ENCODE peak calls at places on chromosomes 7 and 10, in nine cellular contexts. One of them, this sample, is unnamed.

GRCh38 chr10:12563489-12563888 is 214.1 kb downstream of the CAMK1D start:
- DNase-seq in GM12892: no peak
- DNase-seq in ovary: no peak
- DNase-seq in tibial nerve: no peak
- DNase-seq in heart left ventricle: no peak
- DNase-seq in endothelial cell of umbilical vein: no peak
- DNase-seq in stomach: no peak
- DNase-seq in breast epithelium: no peak
- DNase-seq in IMR-90: no peak
- DNase-seq in this sample: no peak

GRCh38 chr10:80161321-80162084 is 29.0 kb downstream of the PLAC9 start:
- DNase-seq in GM12892: no peak
- DNase-seq in ovary: no peak
- DNase-seq in tibial nerve: no peak
- DNase-seq in heart left ventricle: no peak
- DNase-seq in endothelial cell of umbilical vein: no peak
- DNase-seq in stomach: no peak
- DNase-seq in breast epithelium: no peak
- DNase-seq in IMR-90: no peak
- DNase-seq in this sample: no peak

GRCh38 chr10:120981601-120982381 is 130.6 kb downstream of the WDR11 start:
- DNase-seq in GM12892: no peak
- DNase-seq in ovary: no peak
- DNase-seq in tibial nerve: no peak
- DNase-seq in heart left ventricle: no peak
- DNase-seq in endothelial cell of umbilical vein: no peak
- DNase-seq in stomach: no peak
- DNase-seq in breast epithelium: no peak
- DNase-seq in IMR-90: no peak
- DNase-seq in this sample: peak; percentile 23

GRCh38 chr10:3482200-3482993 is 302.6 kb downstream of the KLF6 start:
- DNase-seq in GM12892: no peak
- DNase-seq in ovary: no peak
- DNase-seq in tibial nerve: peak; percentile 66
- DNase-seq in heart left ventricle: peak; percentile 32
- DNase-seq in endothelial cell of umbilical vein: peak; percentile 94
- DNase-seq in stomach: peak; percentile 49
- DNase-seq in breast epithelium: no peak
- DNase-seq in IMR-90: peak; percentile 95
- DNase-seq in this sample: no peak

GRCh38 chr10:45454859-45455258 is 80.8 kb downstream of the ALOX5 start:
- DNase-seq in GM12892: no peak
- DNase-seq in ovary: no peak
- DNase-seq in tibial nerve: no peak
- DNase-seq in heart left ventricle: no peak
- DNase-seq in endothelial cell of umbilical vein: peak; percentile 19
- DNase-seq in stomach: no peak
- DNase-seq in breast epithelium: no peak
- DNase-seq in IMR-90: no peak
- DNase-seq in this sample: no peak

GRCh38 chr10:102262744-102263370 is 17.5 kb downstream of the GBF1 start:
- DNase-seq in GM12892: no peak
- DNase-seq in ovary: no peak
- DNase-seq in tibial nerve: no peak
- DNase-seq in heart left ventricle: no peak
- DNase-seq in endothelial cell of umbilical vein: no peak
- DNase-seq in stomach: no peak
- DNase-seq in breast epithelium: no peak
- DNase-seq in IMR-90: no peak
- DNase-seq in this sample: peak; percentile 40

GRCh38 chr10:51445587-51445986 is 253.8 kb downstream of the CSTF2T start:
- DNase-seq in GM12892: no peak
- DNase-seq in ovary: no peak
- DNase-seq in tibial nerve: no peak
- DNase-seq in heart left ventricle: no peak
- DNase-seq in endothelial cell of umbilical vein: no peak
- DNase-seq in stomach: no peak
- DNase-seq in breast epithelium: no peak
- DNase-seq in IMR-90: peak; percentile 7
- DNase-seq in this sample: no peak

GRCh38 chr7:34946486-34946885 is 90.8 kb downstream of the DPY19L1 start:
- DNase-seq in GM12892: no peak
- DNase-seq in ovary: no peak
- DNase-seq in tibial nerve: no peak
- DNase-seq in heart left ventricle: no peak
- DNase-seq in endothelial cell of umbilical vein: no peak
- DNase-seq in stomach: no peak
- DNase-seq in breast epithelium: no peak
- DNase-seq in IMR-90: no peak
- DNase-seq in this sample: no peak

GRCh38 chr7:98090116-98090515 is 16.5 kb upstream of the LMTK2 start:
- DNase-seq in GM12892: no peak
- DNase-seq in ovary: no peak
- DNase-seq in tibial nerve: no peak
- DNase-seq in heart left ventricle: no peak
- DNase-seq in endothelial cell of umbilical vein: no peak
- DNase-seq in stomach: no peak
- DNase-seq in breast epithelium: no peak
- DNase-seq in IMR-90: no peak
- DNase-seq in this sample: no peak

GRCh38 chr10:61183971-61184370 is 240.0 kb upstream of the RHOBTB1 start:
- DNase-seq in GM12892: no peak
- DNase-seq in ovary: no peak
- DNase-seq in tibial nerve: no peak
- DNase-seq in heart left ventricle: no peak
- DNase-seq in endothelial cell of umbilical vein: no peak
- DNase-seq in stomach: no peak
- DNase-seq in breast epithelium: no peak
- DNase-seq in IMR-90: no peak
- DNase-seq in this sample: no peak

GRCh38 chr10:115921795-115922194 is 351.2 kb downstream of the GFRA1 start:
- DNase-seq in GM12892: no peak
- DNase-seq in ovary: no peak
- DNase-seq in tibial nerve: no peak
- DNase-seq in heart left ventricle: no peak
- DNase-seq in endothelial cell of umbilical vein: no peak
- DNase-seq in stomach: no peak
- DNase-seq in breast epithelium: no peak
- DNase-seq in IMR-90: peak; percentile 19
- DNase-seq in this sample: no peak

GRCh38 chr10:74871595-74872382 is 45.4 kb downstream of the KAT6B start:
- DNase-seq in GM12892: no peak
- DNase-seq in ovary: no peak
- DNase-seq in tibial nerve: no peak
- DNase-seq in heart left ventricle: no peak
- DNase-seq in endothelial cell of umbilical vein: no peak
- DNase-seq in stomach: no peak
- DNase-seq in breast epithelium: no peak
- DNase-seq in IMR-90: no peak
- DNase-seq in this sample: no peak

GRCh38 chr7:87206361-87206760 is 13.2 kb downstream of the TMEM243 start:
- DNase-seq in GM12892: no peak
- DNase-seq in ovary: no peak
- DNase-seq in tibial nerve: no peak
- DNase-seq in heart left ventricle: no peak
- DNase-seq in endothelial cell of umbilical vein: no peak
- DNase-seq in stomach: no peak
- DNase-seq in breast epithelium: no peak
- DNase-seq in IMR-90: peak; percentile 26
- DNase-seq in this sample: no peak

GRCh38 chr7:142866361-142867096 is 11.7 kb downstream of the EPHB6 start:
- DNase-seq in GM12892: no peak
- DNase-seq in ovary: no peak
- DNase-seq in tibial nerve: no peak
- DNase-seq in heart left ventricle: no peak
- DNase-seq in endothelial cell of umbilical vein: peak; percentile 29
- DNase-seq in stomach: peak; percentile 61
- DNase-seq in breast epithelium: no peak
- DNase-seq in IMR-90: no peak
- DNase-seq in this sample: no peak

DNA sequence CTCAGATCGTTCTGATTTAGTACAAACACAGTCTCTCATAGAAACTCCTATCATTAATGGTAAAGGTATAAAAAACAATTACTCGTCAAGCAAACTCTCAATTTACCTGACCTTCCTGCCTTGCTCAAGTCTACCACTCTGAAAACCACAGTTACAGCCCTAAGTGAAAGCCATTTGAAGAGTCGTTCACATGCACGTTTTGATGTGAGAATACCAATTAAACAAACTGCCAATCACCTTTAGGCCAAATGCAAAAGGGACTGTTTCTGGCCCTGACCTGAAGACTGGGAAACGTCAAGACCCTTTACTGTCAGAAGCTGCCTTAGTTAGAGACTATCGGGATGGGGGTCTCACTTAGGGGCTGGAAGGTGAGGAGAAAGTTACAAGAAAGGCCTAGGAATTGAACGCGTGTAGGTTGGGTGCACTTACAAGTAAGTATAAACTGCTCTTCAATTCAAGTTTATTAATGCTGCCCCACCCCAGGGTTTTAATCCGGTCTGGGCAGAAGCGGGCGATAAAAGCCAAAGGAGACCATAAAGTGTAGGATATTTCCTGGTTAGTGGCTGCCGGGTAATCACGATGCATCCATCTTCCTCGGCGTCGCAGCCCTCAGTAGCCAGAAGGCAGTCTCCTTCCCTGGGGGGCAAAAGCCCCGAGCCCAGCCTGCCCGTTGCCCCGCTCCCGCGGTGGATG is 940 bp downstream of the TM9SF3 start:
- DNase-seq in GM12892: no peak
- DNase-seq in ovary: no peak
- DNase-seq in tibial nerve: no peak
- DNase-seq in heart left ventricle: no peak
- DNase-seq in endothelial cell of umbilical vein: peak; percentile 41
- DNase-seq in stomach: no peak
- DNase-seq in breast epithelium: no peak
- DNase-seq in IMR-90: peak; percentile 7
- DNase-seq in this sample: no peak
- TF ChIP-seq POLR2A in GM12892: no peak
- TF ChIP-seq POLR2A in ovary: no peak
- TF ChIP-seq POLR2A in tibial nerve: no peak
- TF ChIP-seq POLR2A in heart left ventricle: no peak
- TF ChIP-seq POLR2A in endothelial cell of umbilical vein: no peak
- TF ChIP-seq POLR2A in stomach: no peak
- TF ChIP-seq POLR2A in breast epithelium: no peak
- TF ChIP-seq POLR2A in IMR-90: no peak
- TF ChIP-seq POLR2A in this sample: no peak

DNA sequence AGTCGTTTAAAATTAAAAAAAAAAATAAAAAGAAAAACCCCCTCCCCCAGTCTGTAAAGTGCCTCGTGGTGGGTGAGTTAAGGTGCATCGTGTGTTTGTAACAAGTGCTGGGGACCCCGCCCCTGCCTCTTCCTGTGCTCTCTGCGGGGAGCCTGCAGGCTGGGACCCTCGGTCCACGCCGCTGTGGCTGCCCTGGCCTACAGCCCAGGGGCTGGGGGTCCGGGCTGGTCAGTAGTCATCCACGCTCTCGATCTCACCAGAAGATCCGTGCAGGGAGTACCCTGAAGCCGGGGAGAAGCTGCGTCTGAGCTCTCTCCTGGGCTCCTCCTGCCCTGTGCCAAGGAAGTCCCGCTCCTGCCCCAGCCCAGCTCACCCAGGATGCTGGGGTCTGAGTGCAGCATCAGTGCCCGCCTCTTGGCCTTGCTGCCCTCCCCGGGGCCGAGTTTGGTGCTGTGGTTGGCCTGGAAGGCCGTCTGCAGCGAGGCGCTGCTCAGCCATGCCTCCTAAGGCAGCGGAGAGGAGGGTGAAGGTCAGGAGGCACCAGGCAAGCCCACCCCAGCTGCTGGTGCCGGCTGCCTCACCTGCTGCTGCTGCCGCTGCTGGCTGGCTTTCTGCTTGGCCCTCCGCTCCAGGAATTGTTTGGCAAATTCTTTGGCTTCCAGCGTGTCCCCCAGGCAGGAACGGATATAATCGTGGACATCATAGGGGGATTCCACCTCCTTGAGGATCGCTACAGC is 8.1 kb downstream of the GNB2 start:
- DNase-seq in GM12892: peak; percentile 21
- DNase-seq in ovary: peak; percentile 42
- DNase-seq in tibial nerve: no peak
- DNase-seq in heart left ventricle: no peak
- DNase-seq in endothelial cell of umbilical vein: no peak
- DNase-seq in stomach: no peak
- DNase-seq in breast epithelium: no peak
- DNase-seq in IMR-90: no peak
- DNase-seq in this sample: peak; percentile 49
- TF ChIP-seq POLR2A in GM12892: no peak
- TF ChIP-seq POLR2A in ovary: no peak
- TF ChIP-seq POLR2A in tibial nerve: no peak
- TF ChIP-seq POLR2A in heart left ventricle: no peak
- TF ChIP-seq POLR2A in endothelial cell of umbilical vein: no peak
- TF ChIP-seq POLR2A in stomach: no peak
- TF ChIP-seq POLR2A in breast epithelium: no peak
- TF ChIP-seq POLR2A in IMR-90: no peak
- TF ChIP-seq POLR2A in this sample: no peak

GRCh38 chr10:71218046-71218832 is 5.9 kb downstream of the UNC5B start:
- DNase-seq in GM12892: no peak
- DNase-seq in ovary: no peak
- DNase-seq in tibial nerve: no peak
- DNase-seq in heart left ventricle: peak; percentile 40
- DNase-seq in endothelial cell of umbilical vein: peak; percentile 54
- DNase-seq in stomach: peak; percentile 35
- DNase-seq in breast epithelium: peak; percentile 50
- DNase-seq in IMR-90: peak; percentile 74
- DNase-seq in this sample: no peak
- TF ChIP-seq POLR2A in GM12892: no peak
- TF ChIP-seq POLR2A in ovary: no peak
- TF ChIP-seq POLR2A in tibial nerve: no peak
- TF ChIP-seq POLR2A in heart left ventricle: no peak
- TF ChIP-seq POLR2A in endothelial cell of umbilical vein: no peak
- TF ChIP-seq POLR2A in stomach: no peak
- TF ChIP-seq POLR2A in breast epithelium: no peak
- TF ChIP-seq POLR2A in IMR-90: no peak
- TF ChIP-seq POLR2A in this sample: no peak

DNA sequence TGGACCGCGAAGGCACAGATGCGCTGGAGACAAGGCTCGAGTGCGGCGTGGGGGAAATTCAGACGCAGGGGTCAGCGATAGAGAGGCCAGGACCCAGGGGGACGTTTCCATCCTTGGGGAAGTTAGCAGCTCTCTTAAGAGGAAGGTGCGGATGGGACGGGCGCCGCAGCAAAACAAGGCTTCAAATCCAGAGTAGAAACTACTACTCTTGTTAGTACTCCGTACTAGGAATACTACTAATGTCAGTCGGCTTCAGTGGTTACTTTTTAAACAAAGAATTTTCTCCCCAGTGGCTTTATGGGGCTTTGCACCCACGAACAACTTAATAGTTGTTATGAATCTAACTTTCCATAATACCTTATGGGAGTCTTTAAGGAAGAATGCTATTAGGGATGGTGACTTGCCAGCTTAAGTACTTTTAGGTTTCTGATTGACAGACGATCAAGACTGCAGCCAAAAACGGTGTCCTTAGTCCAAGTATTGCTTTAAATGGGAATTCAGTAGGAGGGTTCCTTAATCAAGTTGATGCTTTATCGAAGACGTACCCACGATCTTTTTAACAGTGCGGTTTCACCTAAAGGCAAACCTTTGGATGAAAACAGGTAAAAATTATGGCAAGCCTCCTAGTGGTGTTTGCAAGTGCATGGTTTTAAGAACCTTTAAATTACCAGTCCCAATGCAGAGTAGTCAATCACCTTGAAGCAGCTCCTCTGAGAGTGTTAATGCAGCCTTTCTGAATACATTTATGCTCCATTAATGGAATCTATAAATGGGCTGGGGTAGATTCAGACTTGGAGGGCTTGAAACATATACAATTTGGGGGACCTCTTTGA is 868 bp upstream of the IDE start:
- DNase-seq in GM12892: no peak
- DNase-seq in ovary: no peak
- DNase-seq in tibial nerve: no peak
- DNase-seq in heart left ventricle: no peak
- DNase-seq in endothelial cell of umbilical vein: no peak
- DNase-seq in stomach: no peak
- DNase-seq in breast epithelium: no peak
- DNase-seq in IMR-90: peak; percentile 36
- DNase-seq in this sample: no peak
- TF ChIP-seq POLR2A in GM12892: no peak
- TF ChIP-seq POLR2A in ovary: no peak
- TF ChIP-seq POLR2A in tibial nerve: no peak
- TF ChIP-seq POLR2A in heart left ventricle: no peak
- TF ChIP-seq POLR2A in endothelial cell of umbilical vein: no peak
- TF ChIP-seq POLR2A in stomach: no peak
- TF ChIP-seq POLR2A in breast epithelium: no peak
- TF ChIP-seq POLR2A in IMR-90: no peak
- TF ChIP-seq POLR2A in this sample: no peak

This sample was measured in right lobe of liver.